ENCODE peak calls at places on chromosomes 2 and 18, in six cellular contexts. O is neural progenitor cell, N is HCT116, C is SK-N-SH, U is GM23338, X is GM23248. J is an unnamed sample.

GRCh38 chr2:83991992-83992391 is 467.1 kb downstream of the SUCLG1 start:
- DNase-seq in O (no peak), N (peak; percentile 1), C (no peak), U (no peak), X (no peak), J (no peak)

GRCh38 chr2:222842517-222843174 is 18.2 kb upstream of the ACSL3 start:
- DNase-seq in O (no peak), N (no peak), C (no peak), U (no peak), X (peak; percentile 8), J (no peak)

GRCh38 chr2:75324141-75324540 is 124.8 kb upstream of the TACR1 start:
- DNase-seq in O (no peak), N (peak; percentile 0), C (no peak), U (no peak), X (peak; percentile 8), J (no peak)

GRCh38 chr18:59957957-59958356 is 58.2 kb downstream of the PMAIP1 start:
- DNase-seq in O (no peak), N (peak; percentile 67), C (peak; percentile 78), U (no peak), X (peak; percentile 46), J (peak; percentile 79)

GRCh38 chr18:46412831-46413371 is 244.1 kb downstream of the LOXHD1 start:
- DNase-seq in O (no peak), N (no peak), C (no peak), U (no peak), X (no peak), J (no peak)

GRCh38 chr2:128775401-128776285 is 457.0 kb upstream of the HS6ST1 start:
- DNase-seq in O (no peak), N (no peak), C (no peak), U (no peak), X (no peak), J (no peak)

GRCh38 chr2:17818235-17818634 is 2.0 kb downstream of the MSGN1 start:
- DNase-seq in O (no peak), N (no peak), C (no peak), U (no peak), X (no peak), J (no peak)

GRCh38 chr18:28007841-28008240 is 169.1 kb downstream of the CDH2 start:
- DNase-seq in O (no peak), N (no peak), C (no peak), U (no peak), X (peak; percentile 41), J (no peak)

GRCh38 chr2:152097291-152098032 is 1.4 kb downstream of the CACNB4 start:
- DNase-seq in O (peak; percentile 27), N (peak; percentile 13), C (peak; percentile 46), U (peak; percentile 36), X (peak; percentile 57), J (no peak)

GRCh38 chr18:36633961-36634412 is 194.8 kb downstream of the TPGS2 start:
- DNase-seq in O (no peak), N (no peak), C (no peak), U (peak; percentile 17), X (no peak), J (no peak)

DNA sequence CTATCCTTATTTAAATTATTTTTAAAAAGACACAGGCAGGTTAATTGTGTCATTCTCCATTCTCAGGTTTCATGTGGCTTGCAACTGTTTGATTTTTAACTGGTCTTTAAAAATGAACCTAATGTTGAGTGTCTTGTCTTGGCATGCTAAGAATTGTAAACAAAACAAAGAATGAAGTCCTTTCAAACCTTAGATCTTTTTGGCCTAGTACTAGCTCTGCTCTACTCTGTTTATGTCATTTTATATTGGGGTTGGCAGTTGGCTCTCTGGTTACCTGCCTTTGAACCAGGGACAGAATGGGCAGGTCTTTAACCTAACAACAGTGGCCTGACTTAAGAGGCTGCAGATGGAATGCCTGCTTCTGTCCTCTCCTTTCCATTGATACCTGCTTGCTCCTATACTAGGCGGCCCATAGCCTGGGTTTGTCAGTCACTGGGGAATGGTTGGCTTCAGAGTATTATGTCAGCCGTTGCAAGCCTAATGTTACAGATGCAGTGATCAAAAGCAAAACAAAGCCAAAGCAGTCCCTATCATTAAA is 85.5 kb downstream of the MTA3 start:
- DNase-seq in O (no peak), N (no peak), C (no peak), U (peak; percentile 62), X (no peak), J (no peak)
- H3K4me1 ChIP-seq in O (peaks cover 21% of the 10 kb centered on the region), N (no peaks in the 10 kb centered on the region), C (no peaks in the 10 kb centered on the region), U (peaks cover 48% of the 10 kb centered on the region), X (no peaks in the 10 kb centered on the region), J (no peaks in the 10 kb centered on the region)

DNA sequence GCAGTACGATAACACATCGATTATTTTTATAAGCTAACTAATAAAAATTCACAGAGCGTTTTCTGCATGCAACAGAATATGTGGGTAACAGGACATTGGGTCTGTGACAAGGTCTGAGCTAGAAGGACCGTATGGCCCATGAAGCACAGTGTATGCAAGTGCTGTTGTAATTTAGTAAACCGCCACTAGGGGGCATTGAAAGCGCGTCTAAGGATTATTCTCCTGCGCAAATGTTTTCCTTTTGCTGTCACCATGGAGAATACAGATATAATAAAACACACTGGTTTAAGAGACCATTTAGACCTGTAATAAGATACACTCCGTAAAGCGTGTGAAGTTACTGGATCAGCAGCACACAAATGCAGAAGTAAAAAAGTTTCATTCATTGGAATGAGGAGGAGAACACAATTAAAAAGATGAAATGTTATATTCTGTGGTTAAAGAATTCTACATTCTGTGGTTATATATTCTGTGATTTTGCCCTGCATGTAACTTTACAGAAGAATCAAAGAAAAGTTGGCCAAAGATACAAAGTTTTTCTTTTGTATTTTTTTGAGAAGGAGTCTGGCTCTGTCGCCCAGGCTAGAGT is 272.5 kb downstream of the AGAP1 start:
- DNase-seq in O (peak; percentile 78), N (peak; percentile 62), C (peak; percentile 81), U (peak; percentile 88), X (peak; percentile 89), J (peak; percentile 63)
- TF ChIP-seq EZH2phosphoT487 in O (no peak), N (no peak), C (no peak), U (no peak), X (no peak), J (no peak)

GRCh38 chr2:160380613-160381012 is 113.0 kb downstream of the RBMS1 start:
- DNase-seq in O (no peak), N (no peak), C (no peak), U (no peak), X (peak; percentile 60), J (no peak)

GRCh38 chr2:160377204-160377995 is 116.2 kb downstream of the RBMS1 start:
- DNase-seq in O (no peak), N (no peak), C (no peak), U (peak; percentile 60), X (no peak), J (peak; percentile 42)

GRCh38 chr2:160380000-160380570 is 113.5 kb downstream of the RBMS1 start:
- DNase-seq in O (no peak), N (no peak), C (no peak), U (no peak), X (peak; percentile 46), J (no peak)

GRCh38 chr2:160381425-160381951 is 112.1 kb downstream of the RBMS1 start:
- DNase-seq in O (no peak), N (no peak), C (no peak), U (no peak), X (peak; percentile 47), J (no peak)

GRCh38 chr2:160379399-160379798 is 114.2 kb downstream of the RBMS1 start:
- DNase-seq in O (no peak), N (no peak), C (no peak), U (no peak), X (peak; percentile 81), J (no peak)
- H3K4me1 ChIP-seq in O (peaks cover 51% of the 10 kb centered on the region), N (no peaks in the 10 kb centered on the region), C (peaks cover 57% of the 10 kb centered on the region), U (peaks cover 68% of the 10 kb centered on the region), X (peaks cover 85% of the 10 kb centered on the region), J (peaks cover 27% of the 10 kb centered on the region)

DNA sequence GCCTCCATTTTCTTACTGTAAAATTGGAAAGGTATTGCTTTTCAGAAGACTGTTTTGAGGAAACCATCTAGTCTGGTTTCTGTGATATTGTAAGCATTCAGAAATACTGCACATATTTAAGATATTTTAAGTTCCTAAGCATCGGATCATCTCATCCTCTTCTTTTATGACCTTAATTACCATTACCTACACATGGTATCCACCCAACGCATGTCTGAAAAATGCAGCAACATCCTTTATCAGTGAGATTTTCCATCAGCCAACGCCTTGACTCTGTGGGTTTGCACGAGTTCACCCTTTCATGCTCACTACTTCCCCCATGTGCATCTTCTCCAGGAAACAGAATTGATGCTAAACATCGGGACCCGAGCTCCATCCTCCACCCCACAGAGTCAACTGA is 84.3 kb downstream of the COL4A4 start:
- DNase-seq in O (no peak), N (no peak), C (no peak), U (no peak), X (peak; percentile 39), J (no peak)
- TF ChIP-seq EZH2phosphoT487 in O (no peak), N (no peak), C (no peak), U (no peak), X (no peak), J (no peak)

DNA sequence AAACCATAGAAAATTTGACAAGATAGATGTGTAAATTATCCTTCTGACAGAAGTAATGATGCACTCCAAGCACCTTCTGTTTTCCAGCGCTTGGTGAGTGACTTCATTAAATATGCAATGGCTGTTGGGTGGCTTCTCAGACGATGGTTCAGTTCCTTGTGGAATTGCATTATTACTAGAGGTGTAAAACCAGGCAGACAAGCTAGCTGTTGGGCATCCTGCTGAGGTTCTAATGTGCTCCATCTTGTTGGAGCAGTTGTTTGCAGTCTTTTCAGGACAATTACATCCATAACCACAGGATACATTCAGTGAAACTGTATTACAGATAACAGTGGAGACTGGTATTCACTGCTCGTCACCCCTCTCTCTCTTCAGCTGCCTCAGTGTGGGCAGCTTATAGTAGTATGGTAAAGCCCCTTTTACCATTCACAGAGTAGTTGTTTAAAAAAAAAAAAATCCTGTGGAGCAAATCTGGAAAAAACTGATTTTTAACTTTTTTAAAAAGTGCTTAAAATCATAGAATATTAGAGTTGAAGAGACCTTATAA is 143.5 kb downstream of the AGPS start:
- DNase-seq in O (no peak), N (no peak), C (no peak), U (peak; percentile 13), X (no peak), J (no peak)
- H3K4me1 ChIP-seq in O (peaks cover 6% of the 10 kb centered on the region), N (no peaks in the 10 kb centered on the region), C (no peaks in the 10 kb centered on the region), U (peaks cover 35% of the 10 kb centered on the region), X (no peaks in the 10 kb centered on the region), J (no peaks in the 10 kb centered on the region)

GRCh38 chr2:240306185-240306584 is 129.3 kb upstream of the GPC1 start:
- DNase-seq in O (no peak), N (no peak), C (no peak), U (no peak), X (no peak), J (no peak)
- TF ChIP-seq EZH2phosphoT487 in O (no peak), N (no peak), C (no peak), U (no peak), X (no peak), J (no peak)

J was measured in OCI-LY7.